ENCODE peak calls at places on chromosome 22, in nine cellular contexts. One of them, this sample, is unnamed.
A peak's percentile ranks its signal among the peaks of the same experiment; 100 is the strongest.

GRCh38 chr22:22697377-22698120 is 53.1 kb downstream of the GGTLC2 start:
- DNase-seq in CD4-positive, alpha-beta T cell: no peak
- DNase-seq in mesenchymal stem cell: no peak
- DNase-seq in CD8-positive, alpha-beta T cell: no peak
- DNase-seq in SK-N-SH: no peak
- DNase-seq in astrocyte: no peak
- DNase-seq in body of pancreas: no peak
- DNase-seq in cardiac muscle cell: no peak
- DNase-seq in tibial nerve: no peak
- DNase-seq in this sample: no peak

GRCh38 chr22:30871391-30872281 is 96.9 kb downstream of the MORC2 start:
- DNase-seq in SK-N-SH: peak; percentile 20
- DNase-seq in CD4-positive, alpha-beta T cell: no peak
- DNase-seq in cardiac muscle cell: no peak
- DNase-seq in tibial nerve: no peak
- DNase-seq in astrocyte: no peak
- DNase-seq in body of pancreas: no peak
- DNase-seq in mesenchymal stem cell: no peak
- DNase-seq in CD8-positive, alpha-beta T cell: no peak
- DNase-seq in this sample: no peak

GRCh38 chr22:28873183-28873964 is 10.0 kb upstream of the ZNRF3 start:
- DNase-seq in astrocyte: no peak
- DNase-seq in mesenchymal stem cell: no peak
- DNase-seq in cardiac muscle cell: no peak
- DNase-seq in tibial nerve: no peak
- DNase-seq in body of pancreas: no peak
- DNase-seq in CD4-positive, alpha-beta T cell: no peak
- DNase-seq in SK-N-SH: peak; percentile 23
- DNase-seq in CD8-positive, alpha-beta T cell: no peak
- DNase-seq in this sample: no peak

GRCh38 chr22:17980638-17981051 is 43.7 kb downstream of the MICAL3 start:
- DNase-seq in SK-N-SH: peak; percentile 63
- DNase-seq in body of pancreas: no peak
- DNase-seq in CD8-positive, alpha-beta T cell: peak; percentile 30
- DNase-seq in astrocyte: no peak
- DNase-seq in tibial nerve: no peak
- DNase-seq in mesenchymal stem cell: no peak
- DNase-seq in cardiac muscle cell: peak; percentile 56
- DNase-seq in CD4-positive, alpha-beta T cell: peak; percentile 36
- DNase-seq in this sample: peak; percentile 24

GRCh38 chr22:48301421-48301820 is 1526.3 kb downstream of the BRD1 start:
- DNase-seq in CD8-positive, alpha-beta T cell: no peak
- DNase-seq in SK-N-SH: peak; percentile 6
- DNase-seq in CD4-positive, alpha-beta T cell: no peak
- DNase-seq in body of pancreas: no peak
- DNase-seq in mesenchymal stem cell: no peak
- DNase-seq in cardiac muscle cell: no peak
- DNase-seq in astrocyte: no peak
- DNase-seq in tibial nerve: no peak
- DNase-seq in this sample: peak; percentile 28

GRCh38 chr22:37226514-37226913 is 14.2 kb upstream of the SSTR3 start:
- DNase-seq in CD8-positive, alpha-beta T cell: no peak
- DNase-seq in tibial nerve: no peak
- DNase-seq in CD4-positive, alpha-beta T cell: no peak
- DNase-seq in mesenchymal stem cell: no peak
- DNase-seq in SK-N-SH: no peak
- DNase-seq in cardiac muscle cell: no peak
- DNase-seq in body of pancreas: no peak
- DNase-seq in astrocyte: no peak
- DNase-seq in this sample: no peak

GRCh38 chr22:43901976-43902643 is 10.3 kb upstream of the PNPLA5 start:
- DNase-seq in body of pancreas: no peak
- DNase-seq in mesenchymal stem cell: peak; percentile 92
- DNase-seq in CD4-positive, alpha-beta T cell: no peak
- DNase-seq in SK-N-SH: no peak
- DNase-seq in cardiac muscle cell: no peak
- DNase-seq in CD8-positive, alpha-beta T cell: no peak
- DNase-seq in astrocyte: peak; percentile 96
- DNase-seq in tibial nerve: no peak
- DNase-seq in this sample: no peak

GRCh38 chr22:27980424-27981148 is 61.5 kb upstream of the PITPNB start:
- DNase-seq in astrocyte: no peak
- DNase-seq in mesenchymal stem cell: no peak
- DNase-seq in cardiac muscle cell: no peak
- DNase-seq in CD8-positive, alpha-beta T cell: no peak
- DNase-seq in body of pancreas: no peak
- DNase-seq in SK-N-SH: no peak
- DNase-seq in CD4-positive, alpha-beta T cell: no peak
- DNase-seq in tibial nerve: no peak
- DNase-seq in this sample: no peak

GRCh38 chr22:21003782-21004181 is 1.9 kb upstream of the THAP7 start:
- DNase-seq in cardiac muscle cell: no peak
- DNase-seq in body of pancreas: no peak
- DNase-seq in CD4-positive, alpha-beta T cell: no peak
- DNase-seq in astrocyte: no peak
- DNase-seq in mesenchymal stem cell: peak; percentile 11
- DNase-seq in SK-N-SH: no peak
- DNase-seq in tibial nerve: no peak
- DNase-seq in CD8-positive, alpha-beta T cell: no peak
- DNase-seq in this sample: no peak

GRCh38 chr22:39284142-39284980 is 35.1 kb downstream of the RPL3 start:
- DNase-seq in astrocyte: no peak
- DNase-seq in tibial nerve: no peak
- DNase-seq in mesenchymal stem cell: no peak
- DNase-seq in SK-N-SH: no peak
- DNase-seq in CD4-positive, alpha-beta T cell: no peak
- DNase-seq in CD8-positive, alpha-beta T cell: no peak
- DNase-seq in cardiac muscle cell: no peak
- DNase-seq in body of pancreas: no peak
- DNase-seq in this sample: no peak

GRCh38 chr22:21951931-21952465 is 650 bp downstream of the PPM1F start:
- DNase-seq in body of pancreas: peak; percentile 51
- DNase-seq in mesenchymal stem cell: peak; percentile 66
- DNase-seq in SK-N-SH: peak; percentile 59
- DNase-seq in cardiac muscle cell: peak; percentile 59
- DNase-seq in tibial nerve: no peak
- DNase-seq in CD4-positive, alpha-beta T cell: peak; percentile 5
- DNase-seq in astrocyte: peak; percentile 42
- DNase-seq in CD8-positive, alpha-beta T cell: no peak
- DNase-seq in this sample: peak; percentile 46

GRCh38 chr22:32849501-32849900 is 48.0 kb downstream of the TIMP3 start:
- DNase-seq in body of pancreas: no peak
- DNase-seq in mesenchymal stem cell: no peak
- DNase-seq in CD4-positive, alpha-beta T cell: no peak
- DNase-seq in CD8-positive, alpha-beta T cell: no peak
- DNase-seq in cardiac muscle cell: no peak
- DNase-seq in SK-N-SH: no peak
- DNase-seq in astrocyte: no peak
- DNase-seq in tibial nerve: no peak
- DNase-seq in this sample: no peak

GRCh38 chr22:21760640-21761039 is 25.0 kb upstream of the YPEL1 start:
- DNase-seq in CD4-positive, alpha-beta T cell: no peak
- DNase-seq in CD8-positive, alpha-beta T cell: no peak
- DNase-seq in tibial nerve: no peak
- DNase-seq in astrocyte: peak; percentile 88
- DNase-seq in cardiac muscle cell: peak; percentile 40
- DNase-seq in body of pancreas: no peak
- DNase-seq in SK-N-SH: no peak
- DNase-seq in mesenchymal stem cell: peak; percentile 63
- DNase-seq in this sample: no peak

GRCh38 chr22:36238348-36239149 is 778 bp downstream of the APOL2 start:
- DNase-seq in SK-N-SH: peak; percentile 36
- DNase-seq in body of pancreas: peak; percentile 40
- DNase-seq in astrocyte: no peak
- DNase-seq in tibial nerve: no peak
- DNase-seq in cardiac muscle cell: peak; percentile 28
- DNase-seq in mesenchymal stem cell: no peak
- DNase-seq in CD8-positive, alpha-beta T cell: no peak
- DNase-seq in CD4-positive, alpha-beta T cell: no peak
- DNase-seq in this sample: peak; percentile 27

GRCh38 chr22:33472462-33473344 is 414.5 kb upstream of the SYN3 start:
- DNase-seq in cardiac muscle cell: no peak
- DNase-seq in CD8-positive, alpha-beta T cell: no peak
- DNase-seq in tibial nerve: no peak
- DNase-seq in astrocyte: peak; percentile 14
- DNase-seq in CD4-positive, alpha-beta T cell: no peak
- DNase-seq in body of pancreas: no peak
- DNase-seq in mesenchymal stem cell: no peak
- DNase-seq in SK-N-SH: no peak
- DNase-seq in this sample: no peak

GRCh38 chr22:30575011-30575671 is 676 bp upstream of the GAL3ST1 start:
- DNase-seq in cardiac muscle cell: peak; percentile 94
- DNase-seq in astrocyte: peak; percentile 74
- DNase-seq in tibial nerve: no peak
- DNase-seq in mesenchymal stem cell: peak; percentile 17
- DNase-seq in body of pancreas: peak; percentile 79
- DNase-seq in CD8-positive, alpha-beta T cell: no peak
- DNase-seq in SK-N-SH: peak; percentile 84
- DNase-seq in CD4-positive, alpha-beta T cell: no peak
- DNase-seq in this sample: no peak

GRCh38 chr22:17845340-17845739 is 71.1 kb upstream of the BID start:
- DNase-seq in tibial nerve: no peak
- DNase-seq in cardiac muscle cell: no peak
- DNase-seq in mesenchymal stem cell: no peak
- DNase-seq in SK-N-SH: no peak
- DNase-seq in astrocyte: no peak
- DNase-seq in body of pancreas: no peak
- DNase-seq in CD8-positive, alpha-beta T cell: no peak
- DNase-seq in CD4-positive, alpha-beta T cell: no peak
- DNase-seq in this sample: no peak

GRCh38 chr22:30424471-30425326 is 869 bp upstream of the MTFP1 start:
- DNase-seq in CD8-positive, alpha-beta T cell: no peak
- DNase-seq in astrocyte: no peak
- DNase-seq in mesenchymal stem cell: no peak
- DNase-seq in SK-N-SH: no peak
- DNase-seq in cardiac muscle cell: no peak
- DNase-seq in body of pancreas: no peak
- DNase-seq in tibial nerve: no peak
- DNase-seq in CD4-positive, alpha-beta T cell: no peak
- DNase-seq in this sample: no peak

GRCh38 chr22:28759861-28760560 is 12.5 kb upstream of the CCDC117 start:
- DNase-seq in CD4-positive, alpha-beta T cell: no peak
- DNase-seq in mesenchymal stem cell: peak; percentile 15
- DNase-seq in SK-N-SH: no peak
- DNase-seq in CD8-positive, alpha-beta T cell: no peak
- DNase-seq in astrocyte: no peak
- DNase-seq in cardiac muscle cell: no peak
- DNase-seq in tibial nerve: no peak
- DNase-seq in body of pancreas: no peak
- DNase-seq in this sample: no peak

GRCh38 chr22:37896181-37896592 is 9.9 kb upstream of the MICALL1 start:
- DNase-seq in SK-N-SH: no peak
- DNase-seq in astrocyte: no peak
- DNase-seq in CD8-positive, alpha-beta T cell: peak; percentile 45
- DNase-seq in cardiac muscle cell: peak; percentile 51
- DNase-seq in tibial nerve: no peak
- DNase-seq in mesenchymal stem cell: peak; percentile 63
- DNase-seq in body of pancreas: peak; percentile 31
- DNase-seq in CD4-positive, alpha-beta T cell: peak; percentile 53
- DNase-seq in this sample: peak; percentile 45

DNA sequence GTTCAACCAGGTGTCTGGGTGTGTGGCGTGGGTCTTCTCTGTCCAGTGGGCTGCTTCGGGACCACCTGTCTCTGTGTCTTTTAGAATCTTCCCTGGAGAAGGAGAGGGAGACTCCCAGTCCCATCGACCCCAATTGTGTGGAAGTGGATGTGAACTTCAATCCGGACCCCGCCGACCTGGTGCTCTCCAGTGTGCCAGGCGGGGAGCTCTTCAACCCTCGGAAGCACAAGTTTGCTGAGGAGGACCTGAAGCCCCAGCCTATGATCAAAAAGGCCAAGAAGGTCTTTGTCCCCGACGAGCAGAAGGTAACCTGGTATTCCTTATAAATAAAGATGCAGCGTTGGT is 12.2 kb downstream of the TEF start:
- DNase-seq in SK-N-SH: no peak
- DNase-seq in mesenchymal stem cell: no peak
- DNase-seq in CD8-positive, alpha-beta T cell: no peak
- DNase-seq in cardiac muscle cell: no peak
- DNase-seq in astrocyte: no peak
- DNase-seq in tibial nerve: no peak
- DNase-seq in CD4-positive, alpha-beta T cell: no peak
- DNase-seq in body of pancreas: no peak
- DNase-seq in this sample: no peak
- H3K27ac ChIP-seq in SK-N-SH: peak overlapping the region; percentile 76
- H3K27ac ChIP-seq in mesenchymal stem cell: no peak overlapping the region
- H3K27ac ChIP-seq in CD8-positive, alpha-beta T cell: no peak overlapping the region
- H3K27ac ChIP-seq in cardiac muscle cell: no peak overlapping the region
- H3K27ac ChIP-seq in astrocyte: no peak overlapping the region
- H3K27ac ChIP-seq in tibial nerve: peak overlapping the region; percentile 91
- H3K27ac ChIP-seq in CD4-positive, alpha-beta T cell: no peak overlapping the region
- H3K27ac ChIP-seq in body of pancreas: no peak overlapping the region
- H3K27ac ChIP-seq in this sample: peak overlapping the region; percentile 37

GRCh38 chr22:19039448-19039780 is 82.8 kb downstream of the DGCR2 start:
- DNase-seq in cardiac muscle cell: no peak
- DNase-seq in astrocyte: no peak
- DNase-seq in mesenchymal stem cell: no peak
- DNase-seq in SK-N-SH: no peak
- DNase-seq in tibial nerve: no peak
- DNase-seq in CD8-positive, alpha-beta T cell: no peak
- DNase-seq in body of pancreas: no peak
- DNase-seq in CD4-positive, alpha-beta T cell: no peak
- DNase-seq in this sample: no peak
- H3K27ac ChIP-seq in cardiac muscle cell: no peak overlapping the region
- H3K27ac ChIP-seq in astrocyte: no peak overlapping the region
- H3K27ac ChIP-seq in mesenchymal stem cell: no peak overlapping the region
- H3K27ac ChIP-seq in SK-N-SH: no peak overlapping the region
- H3K27ac ChIP-seq in tibial nerve: no peak overlapping the region
- H3K27ac ChIP-seq in CD8-positive, alpha-beta T cell: no peak overlapping the region
- H3K27ac ChIP-seq in body of pancreas: no peak overlapping the region
- H3K27ac ChIP-seq in CD4-positive, alpha-beta T cell: no peak overlapping the region
- H3K27ac ChIP-seq in this sample: no peak overlapping the region

DNA sequence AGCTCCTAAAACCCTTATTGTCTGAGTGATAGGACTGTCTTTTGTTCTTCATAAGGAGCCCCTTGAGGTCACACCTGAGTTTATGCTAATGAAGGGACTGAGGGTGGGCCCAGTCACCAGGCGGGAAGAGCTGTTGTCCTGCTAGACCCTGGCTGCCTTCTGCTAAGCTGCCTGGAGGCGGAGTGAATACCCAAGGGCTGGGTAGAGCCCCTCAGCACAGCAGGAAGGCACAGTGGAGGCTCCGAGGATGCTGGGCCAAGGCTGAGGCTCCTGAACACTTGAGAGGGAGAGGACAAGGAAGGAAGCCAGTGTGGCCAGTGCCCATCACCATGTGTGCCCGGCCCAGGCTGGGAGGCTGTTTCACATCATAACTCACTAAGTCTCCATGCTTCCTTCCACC is 4.9 kb upstream of the PHF21B start:
- DNase-seq in body of pancreas: no peak
- DNase-seq in CD4-positive, alpha-beta T cell: no peak
- DNase-seq in tibial nerve: no peak
- DNase-seq in SK-N-SH: no peak
- DNase-seq in CD8-positive, alpha-beta T cell: no peak
- DNase-seq in cardiac muscle cell: no peak
- DNase-seq in astrocyte: no peak
- DNase-seq in mesenchymal stem cell: no peak
- DNase-seq in this sample: no peak
- H3K27ac ChIP-seq in body of pancreas: no peak overlapping the region
- H3K27ac ChIP-seq in CD4-positive, alpha-beta T cell: no peak overlapping the region
- H3K27ac ChIP-seq in tibial nerve: no peak overlapping the region
- H3K27ac ChIP-seq in SK-N-SH: no peak overlapping the region
- H3K27ac ChIP-seq in CD8-positive, alpha-beta T cell: no peak overlapping the region
- H3K27ac ChIP-seq in cardiac muscle cell: no peak overlapping the region
- H3K27ac ChIP-seq in astrocyte: no peak overlapping the region
- H3K27ac ChIP-seq in mesenchymal stem cell: no peak overlapping the region
- H3K27ac ChIP-seq in this sample: no peak overlapping the region

GRCh38 chr22:46361861-46362220 is 26.3 kb downstream of the TRMU start:
- DNase-seq in tibial nerve: no peak
- DNase-seq in CD4-positive, alpha-beta T cell: no peak
- DNase-seq in mesenchymal stem cell: no peak
- DNase-seq in SK-N-SH: no peak
- DNase-seq in body of pancreas: no peak
- DNase-seq in CD8-positive, alpha-beta T cell: no peak
- DNase-seq in cardiac muscle cell: no peak
- DNase-seq in astrocyte: no peak
- DNase-seq in this sample: no peak
- H3K27ac ChIP-seq in tibial nerve: no peak overlapping the region
- H3K27ac ChIP-seq in CD4-positive, alpha-beta T cell: no peak overlapping the region
- H3K27ac ChIP-seq in mesenchymal stem cell: no peak overlapping the region
- H3K27ac ChIP-seq in SK-N-SH: no peak overlapping the region
- H3K27ac ChIP-seq in body of pancreas: peak overlapping the region; percentile 13
- H3K27ac ChIP-seq in CD8-positive, alpha-beta T cell: no peak overlapping the region
- H3K27ac ChIP-seq in cardiac muscle cell: peak overlapping the region; percentile 48
- H3K27ac ChIP-seq in astrocyte: no peak overlapping the region
- H3K27ac ChIP-seq in this sample: no peak overlapping the region